ENCODE peak calls at places on chromosomes 6 and 20, in seven cellular contexts. One of them, this sample, is unnamed.

GRCh38 chr6:105015482-105015881 is 58.6 kb downstream of the LIN28B start:
- DNase-seq in body of pancreas: no peak
- DNase-seq in transverse colon: no peak
- DNase-seq in colonic mucosa: no peak
- DNase-seq in uterus: no peak
- DNase-seq in GM10248: no peak
- DNase-seq in ovary: no peak
- DNase-seq in this sample: no peak

GRCh38 chr6:110513001-110513400 is 36.6 kb upstream of the SLC22A16 start:
- DNase-seq in body of pancreas: no peak
- DNase-seq in transverse colon: no peak
- DNase-seq in colonic mucosa: no peak
- DNase-seq in uterus: no peak
- DNase-seq in GM10248: no peak
- DNase-seq in ovary: no peak
- DNase-seq in this sample: no peak

GRCh38 chr6:117483004-117483644 is 650 bp downstream of the DCBLD1 start:
- DNase-seq in body of pancreas: peak
- DNase-seq in transverse colon: peak
- DNase-seq in colonic mucosa: peak
- DNase-seq in uterus: peak
- DNase-seq in GM10248: peak
- DNase-seq in ovary: peak
- DNase-seq in this sample: peak

GRCh38 chr20:32210206-32210605 is 2.5 kb downstream of the POFUT1 start:
- DNase-seq in body of pancreas: no peak
- DNase-seq in transverse colon: no peak
- DNase-seq in colonic mucosa: no peak
- DNase-seq in uterus: no peak
- DNase-seq in GM10248: no peak
- DNase-seq in ovary: no peak
- DNase-seq in this sample: no peak

GRCh38 chr6:146651482-146651863 is 52.7 kb downstream of the ADGB start:
- DNase-seq in body of pancreas: no peak
- DNase-seq in transverse colon: no peak
- DNase-seq in colonic mucosa: no peak
- DNase-seq in uterus: no peak
- DNase-seq in GM10248: no peak
- DNase-seq in ovary: no peak
- DNase-seq in this sample: no peak

GRCh38 chr6:28267695-28268059 is 734 bp downstream of the ZSCAN26 start:
- DNase-seq in body of pancreas: no peak
- DNase-seq in transverse colon: no peak
- DNase-seq in colonic mucosa: no peak
- DNase-seq in uterus: no peak
- DNase-seq in GM10248: no peak
- DNase-seq in ovary: no peak
- DNase-seq in this sample: no peak

GRCh38 chr6:130240232-130240631 is 17.5 kb upstream of the SAMD3 start:
- DNase-seq in body of pancreas: no peak
- DNase-seq in transverse colon: no peak
- DNase-seq in colonic mucosa: no peak
- DNase-seq in uterus: no peak
- DNase-seq in GM10248: no peak
- DNase-seq in ovary: no peak
- DNase-seq in this sample: no peak

GRCh38 chr6:101401792-101402617 is 8.5 kb downstream of the GRIK2 start:
- DNase-seq in body of pancreas: no peak
- DNase-seq in transverse colon: no peak
- DNase-seq in colonic mucosa: no peak
- DNase-seq in uterus: no peak
- DNase-seq in GM10248: no peak
- DNase-seq in ovary: no peak
- DNase-seq in this sample: no peak

GRCh38 chr20:14744723-14745122 is 407.3 kb upstream of the FLRT3 start:
- DNase-seq in body of pancreas: no peak
- DNase-seq in transverse colon: no peak
- DNase-seq in colonic mucosa: no peak
- DNase-seq in uterus: no peak
- DNase-seq in GM10248: peak
- DNase-seq in ovary: no peak
- DNase-seq in this sample: no peak

GRCh38 chr20:35742741-35743523 is 872 bp upstream of the RBM39 start:
- DNase-seq in body of pancreas: peak
- DNase-seq in transverse colon: no peak
- DNase-seq in colonic mucosa: no peak
- DNase-seq in uterus: no peak
- DNase-seq in GM10248: peak
- DNase-seq in ovary: no peak
- DNase-seq in this sample: no peak

GRCh38 chr6:111980168-111980567 is 73.7 kb upstream of the CCN6 start:
- DNase-seq in body of pancreas: peak
- DNase-seq in transverse colon: no peak
- DNase-seq in colonic mucosa: no peak
- DNase-seq in uterus: peak
- DNase-seq in GM10248: no peak
- DNase-seq in ovary: peak
- DNase-seq in this sample: no peak

GRCh38 chr6:134802426-134803058 is 147.4 kb downstream of the ALDH8A1 start:
- DNase-seq in body of pancreas: no peak
- DNase-seq in transverse colon: no peak
- DNase-seq in colonic mucosa: no peak
- DNase-seq in uterus: no peak
- DNase-seq in GM10248: no peak
- DNase-seq in ovary: no peak
- DNase-seq in this sample: no peak

GRCh38 chr20:43567477-43567876 is 8.7 kb downstream of the SGK2 start:
- DNase-seq in body of pancreas: no peak
- DNase-seq in transverse colon: no peak
- DNase-seq in colonic mucosa: no peak
- DNase-seq in uterus: no peak
- DNase-seq in GM10248: no peak
- DNase-seq in ovary: no peak
- DNase-seq in this sample: no peak
- TF ChIP-seq CTCF in body of pancreas: no peak
- TF ChIP-seq CTCF in transverse colon: no peak
- TF ChIP-seq CTCF in colonic mucosa: no peak
- TF ChIP-seq CTCF in uterus: no peak
- TF ChIP-seq CTCF in GM10248: no peak
- TF ChIP-seq CTCF in ovary: no peak
- TF ChIP-seq CTCF in this sample: no peak

GRCh38 chr6:43951063-43951755 is 176.0 kb downstream of the MRPL14 start:
- DNase-seq in body of pancreas: peak
- DNase-seq in transverse colon: peak
- DNase-seq in colonic mucosa: peak
- DNase-seq in uterus: peak
- DNase-seq in GM10248: no peak
- DNase-seq in ovary: no peak
- DNase-seq in this sample: peak

GRCh38 chr6:43953256-43953655 is 174.0 kb downstream of the MRPL14 start:
- DNase-seq in body of pancreas: no peak
- DNase-seq in transverse colon: no peak
- DNase-seq in colonic mucosa: no peak
- DNase-seq in uterus: no peak
- DNase-seq in GM10248: no peak
- DNase-seq in ovary: no peak
- DNase-seq in this sample: peak

GRCh38 chr6:43953794-43954310 is 173.4 kb downstream of the MRPL14 start:
- DNase-seq in body of pancreas: peak
- DNase-seq in transverse colon: no peak
- DNase-seq in colonic mucosa: no peak
- DNase-seq in uterus: peak
- DNase-seq in GM10248: no peak
- DNase-seq in ovary: no peak
- DNase-seq in this sample: no peak

GRCh38 chr6:43951756-43952675 is 175.2 kb downstream of the MRPL14 start:
- DNase-seq in body of pancreas: no peak
- DNase-seq in transverse colon: no peak
- DNase-seq in colonic mucosa: no peak
- DNase-seq in uterus: peak
- DNase-seq in GM10248: no peak
- DNase-seq in ovary: no peak
- DNase-seq in this sample: peak

GRCh38 chr6:43952746-43953145 is 174.5 kb downstream of the MRPL14 start:
- DNase-seq in body of pancreas: no peak
- DNase-seq in transverse colon: no peak
- DNase-seq in colonic mucosa: no peak
- DNase-seq in uterus: peak
- DNase-seq in GM10248: no peak
- DNase-seq in ovary: no peak
- DNase-seq in this sample: peak
- TF ChIP-seq CTCF in body of pancreas: no peak
- TF ChIP-seq CTCF in transverse colon: no peak
- TF ChIP-seq CTCF in colonic mucosa: no peak
- TF ChIP-seq CTCF in uterus: no peak
- TF ChIP-seq CTCF in GM10248: no peak
- TF ChIP-seq CTCF in ovary: no peak
- TF ChIP-seq CTCF in this sample: peak

GRCh38 chr20:3823881-3824280 is 3.5 kb downstream of the AP5S1 start:
- DNase-seq in body of pancreas: no peak
- DNase-seq in transverse colon: no peak
- DNase-seq in colonic mucosa: no peak
- DNase-seq in uterus: no peak
- DNase-seq in GM10248: no peak
- DNase-seq in ovary: no peak
- DNase-seq in this sample: no peak

GRCh38 chr20:3828798-3829197 is 8.5 kb downstream of the AP5S1 start:
- DNase-seq in body of pancreas: no peak
- DNase-seq in transverse colon: no peak
- DNase-seq in colonic mucosa: no peak
- DNase-seq in uterus: no peak
- DNase-seq in GM10248: no peak
- DNase-seq in ovary: no peak
- DNase-seq in this sample: no peak

GRCh38 chr20:3826420-3826819 is 6.1 kb downstream of the AP5S1 start:
- DNase-seq in body of pancreas: no peak
- DNase-seq in transverse colon: no peak
- DNase-seq in colonic mucosa: no peak
- DNase-seq in uterus: no peak
- DNase-seq in GM10248: no peak
- DNase-seq in ovary: no peak
- DNase-seq in this sample: no peak

GRCh38 chr20:3821996-3822395 is 1.6 kb downstream of the AP5S1 start:
- DNase-seq in body of pancreas: no peak
- DNase-seq in transverse colon: no peak
- DNase-seq in colonic mucosa: no peak
- DNase-seq in uterus: no peak
- DNase-seq in GM10248: no peak
- DNase-seq in ovary: no peak
- DNase-seq in this sample: no peak

DNA sequence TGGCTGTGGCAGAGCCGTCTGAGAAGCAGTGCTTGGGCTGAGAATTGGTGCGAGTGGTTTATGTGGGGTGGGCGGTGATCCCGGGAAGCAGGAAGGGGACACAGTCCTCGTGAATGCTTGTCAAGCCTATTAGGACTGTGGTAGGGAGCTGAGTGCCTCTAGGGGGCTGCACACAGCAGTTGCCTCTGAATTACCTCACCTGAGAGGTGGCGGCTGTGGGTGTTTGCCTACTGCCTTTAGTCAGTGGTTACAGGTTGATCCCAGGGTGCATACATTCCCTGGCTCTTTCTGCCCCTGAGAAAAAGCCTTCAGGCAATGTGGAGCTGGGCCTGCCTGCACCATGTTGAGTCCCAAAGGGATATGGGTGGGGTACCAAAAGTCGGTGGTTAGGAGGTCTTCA is 5.2 kb downstream of the AP5S1 start:
- DNase-seq in body of pancreas: no peak
- DNase-seq in transverse colon: no peak
- DNase-seq in colonic mucosa: no peak
- DNase-seq in uterus: no peak
- DNase-seq in GM10248: no peak
- DNase-seq in ovary: no peak
- DNase-seq in this sample: no peak
- TF ChIP-seq CTCF in body of pancreas: no peak
- TF ChIP-seq CTCF in transverse colon: no peak
- TF ChIP-seq CTCF in colonic mucosa: no peak
- TF ChIP-seq CTCF in uterus: no peak
- TF ChIP-seq CTCF in GM10248: no peak
- TF ChIP-seq CTCF in ovary: no peak
- TF ChIP-seq CTCF in this sample: no peak

GRCh38 chr20:61480158-61480825 is 228.2 kb downstream of the CDH4 start:
- DNase-seq in body of pancreas: no peak
- DNase-seq in transverse colon: no peak
- DNase-seq in colonic mucosa: no peak
- DNase-seq in uterus: no peak
- DNase-seq in GM10248: no peak
- DNase-seq in ovary: no peak
- DNase-seq in this sample: no peak
- TF ChIP-seq CTCF in body of pancreas: no peak
- TF ChIP-seq CTCF in transverse colon: no peak
- TF ChIP-seq CTCF in colonic mucosa: no peak
- TF ChIP-seq CTCF in uterus: no peak
- TF ChIP-seq CTCF in GM10248: no peak
- TF ChIP-seq CTCF in ovary: no peak
- TF ChIP-seq CTCF in this sample: no peak

GRCh38 chr6:133368664-133369063 is 127.5 kb downstream of the EYA4 start:
- DNase-seq in body of pancreas: peak
- DNase-seq in transverse colon: no peak
- DNase-seq in colonic mucosa: no peak
- DNase-seq in uterus: no peak
- DNase-seq in GM10248: no peak
- DNase-seq in ovary: no peak
- DNase-seq in this sample: no peak
- TF ChIP-seq CTCF in body of pancreas: no peak
- TF ChIP-seq CTCF in transverse colon: no peak
- TF ChIP-seq CTCF in colonic mucosa: no peak
- TF ChIP-seq CTCF in uterus: no peak
- TF ChIP-seq CTCF in GM10248: no peak
- TF ChIP-seq CTCF in ovary: no peak
- TF ChIP-seq CTCF in this sample: no peak

GRCh38 chr6:36725581-36725980 is 28.0 kb downstream of the RAB44 start:
- DNase-seq in body of pancreas: no peak
- DNase-seq in transverse colon: no peak
- DNase-seq in colonic mucosa: no peak
- DNase-seq in uterus: no peak
- DNase-seq in GM10248: no peak
- DNase-seq in ovary: no peak
- DNase-seq in this sample: no peak

GRCh38 chr6:36722879-36723278 is 25.3 kb downstream of the RAB44 start:
- DNase-seq in body of pancreas: no peak
- DNase-seq in transverse colon: no peak
- DNase-seq in colonic mucosa: no peak
- DNase-seq in uterus: no peak
- DNase-seq in GM10248: no peak
- DNase-seq in ovary: no peak
- DNase-seq in this sample: no peak

GRCh38 chr6:36727491-36728021 is 29.9 kb downstream of the RAB44 start:
- DNase-seq in body of pancreas: no peak
- DNase-seq in transverse colon: no peak
- DNase-seq in colonic mucosa: no peak
- DNase-seq in uterus: no peak
- DNase-seq in GM10248: no peak
- DNase-seq in ovary: no peak
- DNase-seq in this sample: no peak

GRCh38 chr6:36722365-36722764 is 24.7 kb downstream of the RAB44 start:
- DNase-seq in body of pancreas: no peak
- DNase-seq in transverse colon: no peak
- DNase-seq in colonic mucosa: no peak
- DNase-seq in uterus: no peak
- DNase-seq in GM10248: no peak
- DNase-seq in ovary: no peak
- DNase-seq in this sample: no peak

GRCh38 chr6:36724514-36725385 is 27.1 kb downstream of the RAB44 start:
- DNase-seq in body of pancreas: peak
- DNase-seq in transverse colon: peak
- DNase-seq in colonic mucosa: peak
- DNase-seq in uterus: peak
- DNase-seq in GM10248: peak
- DNase-seq in ovary: peak
- DNase-seq in this sample: no peak
- TF ChIP-seq CTCF in body of pancreas: peak
- TF ChIP-seq CTCF in transverse colon: peak
- TF ChIP-seq CTCF in colonic mucosa: peak
- TF ChIP-seq CTCF in uterus: peak
- TF ChIP-seq CTCF in GM10248: peak
- TF ChIP-seq CTCF in ovary: peak
- TF ChIP-seq CTCF in this sample: peak